ENCODE peak calls at places on chromosomes 3 and 15, in six cellular contexts. O is body of pancreas, J is cardiac muscle cell, H is A549, X is tibial nerve, I is PC-3. Z is an unnamed sample.

GRCh38 chr3:135368316-135368715 is 573.3 kb downstream of the EPHB1 start:
- DNase-seq in H (no peak), O (no peak), X (no peak), J (no peak), I (no peak), Z (no peak)

GRCh38 chr3:144128117-144128892 is 156.7 kb downstream of the DIPK2A start:
- DNase-seq in I (no peak), H (no peak), J (no peak), O (no peak), X (no peak), Z (no peak)

GRCh38 chr15:63892794-63893441 is 59.2 kb upstream of the HERC1 start:
- DNase-seq in J (no peak), I (no peak), X (no peak), H (no peak), O (no peak), Z (no peak)

GRCh38 chr3:34387831-34388564 is 589.6 kb downstream of the PDCD6IP start:
- DNase-seq in O (no peak), I (peak; percentile 6), X (no peak), J (peak; percentile 23), H (no peak), Z (no peak)

GRCh38 chr3:149152420-149152819 is 23.0 kb downstream of the HPS3 start:
- DNase-seq in I (no peak), X (no peak), J (no peak), O (no peak), H (no peak), Z (no peak)

GRCh38 chr3:12508316-12508715 is 24.0 kb downstream of the TSEN2 start:
- DNase-seq in I (peak; percentile 91), J (no peak), H (peak; percentile 19), X (peak; percentile 47), O (no peak), Z (peak; percentile 19)

GRCh38 chr15:93073465-93073952 is 15.5 kb downstream of the RGMA start:
- DNase-seq in J (no peak), O (no peak), I (no peak), X (no peak), H (no peak), Z (no peak)

GRCh38 chr3:71010731-71011455 is 572.6 kb downstream of the FOXP1 start:
- DNase-seq in I (no peak), X (no peak), H (no peak), J (no peak), O (no peak), Z (no peak)

GRCh38 chr15:31016446-31016915 is 25.1 kb upstream of the MTMR10 start:
- DNase-seq in O (no peak), X (no peak), I (no peak), H (no peak), J (no peak), Z (no peak)

GRCh38 chr3:27253831-27254230 is 115.4 kb downstream of the NEK10 start:
- DNase-seq in O (peak; percentile 21), I (peak; percentile 81), H (peak; percentile 32), J (peak; percentile 52), X (peak; percentile 31), Z (no peak)

GRCh38 chr15:63040954-63041353 is 1.6 kb upstream of the TPM1 start:
- DNase-seq in J (peak; percentile 86), I (no peak), X (no peak), O (peak; percentile 31), H (no peak), Z (no peak)

GRCh38 chr3:144085964-144086363 is 114.3 kb downstream of the DIPK2A start:
- DNase-seq in I (peak; percentile 89), H (no peak), J (no peak), O (no peak), X (no peak), Z (no peak)

GRCh38 chr3:9069971-9070370 is 106.7 kb upstream of the RAD18 start:
- DNase-seq in H (no peak), O (no peak), J (no peak), I (no peak), X (no peak), Z (no peak)
- H3K27ac ChIP-seq in H (no peak overlapping the region), O (no peak overlapping the region), J (no peak overlapping the region), I (no peak overlapping the region), X (no peak overlapping the region), Z (no peak overlapping the region)

GRCh38 chr3:10187944-10188343 is 23.2 kb downstream of the IRAK2 start:
- DNase-seq in H (no peak), X (no peak), I (no peak), J (no peak), O (no peak), Z (no peak)

GRCh38 chr3:10188798-10189556 is 24.3 kb downstream of the IRAK2 start:
- DNase-seq in H (no peak), X (no peak), O (no peak), I (no peak), J (no peak), Z (no peak)

GRCh38 chr3:10187295-10187876 is 22.7 kb downstream of the IRAK2 start:
- DNase-seq in H (no peak), O (no peak), I (no peak), X (no peak), J (no peak), Z (no peak)

GRCh38 chr3:10192953-10193691 is 28.4 kb downstream of the IRAK2 start:
- DNase-seq in I (peak; percentile 96), H (peak; percentile 60), X (no peak), O (no peak), J (no peak), Z (peak; percentile 82)

DNA sequence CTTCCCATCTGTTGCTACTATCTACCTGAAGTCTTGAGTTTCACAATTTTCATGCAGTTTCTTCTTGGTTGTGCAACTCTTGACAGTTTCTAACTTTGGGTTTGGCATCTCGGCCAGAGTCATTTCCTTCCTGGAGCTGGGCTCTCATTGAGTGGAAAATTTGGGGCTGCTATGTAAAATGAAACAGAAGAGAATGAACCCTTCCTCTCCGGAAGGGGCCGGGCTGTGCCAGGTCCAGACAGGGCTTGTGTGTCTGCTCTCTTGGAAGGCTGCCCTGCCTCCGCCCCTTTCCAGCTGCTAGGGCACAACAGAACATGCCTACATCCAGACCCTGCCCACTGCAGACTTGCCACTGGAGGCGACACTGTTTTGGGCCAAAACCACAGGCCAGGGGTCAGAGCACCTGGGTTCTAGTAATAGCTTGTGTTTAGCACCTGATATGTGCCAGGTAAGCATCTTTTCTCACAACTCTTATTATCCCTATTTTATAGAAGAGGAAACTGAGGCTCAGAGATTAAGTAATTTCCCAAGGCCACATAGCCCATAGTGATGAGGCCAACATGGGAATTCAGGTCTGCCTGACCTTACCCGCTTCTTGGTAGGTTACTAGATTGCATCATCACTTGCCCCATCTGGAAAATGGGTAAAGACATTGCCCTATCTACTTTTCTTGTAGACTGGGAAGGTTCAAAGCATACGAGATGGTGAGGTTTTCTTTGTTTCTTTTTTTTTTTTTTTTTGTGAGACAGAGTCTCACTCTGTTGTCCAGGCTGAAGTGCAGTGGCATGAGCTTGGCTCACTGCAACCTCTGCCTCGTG is 25.0 kb downstream of the IRAK2 start:
- DNase-seq in I (peak; percentile 56), O (peak; percentile 85), H (peak; percentile 36), X (peak; percentile 78), J (no peak), Z (peak; percentile 99)
- H3K4me3 ChIP-seq in I (no peak overlapping the region), O (no peak overlapping the region), H (no peak overlapping the region), X (no peak overlapping the region), J (no peak overlapping the region), Z (no peak overlapping the region)

GRCh38 chr15:51884517-51885236 is 55.2 kb downstream of the TMOD3 start:
- DNase-seq in H (no peak), I (peak; percentile 39), J (no peak), X (no peak), O (no peak), Z (no peak)
- H3K27ac ChIP-seq in H (peak overlapping the region; percentile 55), I (no peak overlapping the region), J (no peak overlapping the region), X (no peak overlapping the region), O (no peak overlapping the region), Z (no peak overlapping the region)

GRCh38 chr15:64905119-64905831 is 6.4 kb upstream of the ANKDD1A start:
- DNase-seq in X (peak; percentile 70), J (peak; percentile 91), I (no peak), H (peak; percentile 79), O (peak; percentile 70), Z (no peak)
- H3K4me3 ChIP-seq in X (no peak overlapping the region), J (peak overlapping the region; percentile 15), I (no peak overlapping the region), H (peak overlapping the region; percentile 1), O (no peak overlapping the region), Z (peak overlapping the region; percentile 59)

DNA sequence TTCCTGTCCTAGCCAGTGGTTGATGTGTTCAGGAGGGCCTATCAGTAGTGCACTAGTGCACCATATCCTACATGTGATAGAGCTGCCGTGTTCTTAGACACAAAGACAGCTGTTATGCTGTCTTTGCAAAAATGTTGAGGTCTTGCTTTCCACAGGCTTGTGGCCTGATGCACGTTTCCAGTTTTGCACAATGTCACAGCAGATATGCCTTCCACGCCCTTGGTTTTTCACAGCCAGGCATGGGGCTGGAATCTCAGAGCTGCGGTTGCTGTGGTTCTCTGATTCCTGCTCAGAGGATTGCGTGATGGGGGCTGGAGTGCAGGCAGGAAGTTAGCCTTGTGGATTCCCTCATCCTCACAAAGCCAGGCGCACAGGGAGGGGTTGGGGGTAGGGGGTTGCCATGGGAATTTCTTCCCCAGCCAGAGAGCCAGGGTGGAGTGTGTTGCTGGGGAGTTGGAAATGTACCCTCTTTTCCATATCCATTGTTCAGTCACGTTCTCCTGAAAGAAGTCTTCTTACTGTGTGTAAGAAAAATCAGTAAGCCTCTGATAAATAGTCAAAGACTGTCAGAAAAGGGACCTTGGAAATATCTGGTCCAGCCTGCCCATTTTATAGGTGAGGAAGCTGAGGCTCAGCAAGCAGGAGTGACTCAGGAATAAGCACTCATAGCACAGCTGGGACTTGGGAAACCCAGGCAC is 79.4 kb downstream of the SMAD3 start:
- DNase-seq in H (no peak), I (no peak), O (no peak), J (no peak), X (no peak), Z (no peak)
- H3K27ac ChIP-seq in H (peak overlapping the region; percentile 92), I (peak overlapping the region; percentile 100), O (no peak overlapping the region), J (no peak overlapping the region), X (no peak overlapping the region), Z (no peak overlapping the region)

DNA sequence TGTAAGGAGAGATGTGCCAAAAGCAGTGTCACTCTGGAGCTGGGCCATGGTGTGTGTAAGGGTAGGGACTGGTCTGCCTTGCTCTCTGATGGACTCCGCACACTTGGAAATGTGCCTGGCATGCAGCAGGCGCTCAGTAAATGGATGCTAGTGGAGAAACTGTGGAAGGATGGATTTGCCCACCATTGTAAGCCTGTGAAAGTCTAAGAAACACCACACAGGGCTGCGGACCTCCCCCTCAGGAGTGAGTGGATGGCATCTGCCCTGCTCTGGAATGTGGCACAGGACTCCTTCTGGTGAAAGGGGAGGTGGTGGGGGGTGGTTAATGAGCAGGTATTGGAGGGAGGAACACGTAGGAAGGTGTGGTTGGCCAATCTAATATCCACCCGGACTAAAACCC is 62.2 kb upstream of the ACAN start:
- DNase-seq in O (no peak), H (no peak), J (no peak), X (no peak), I (no peak), Z (no peak)
- H3K4me3 ChIP-seq in O (no peak overlapping the region), H (no peak overlapping the region), J (no peak overlapping the region), X (no peak overlapping the region), I (no peak overlapping the region), Z (no peak overlapping the region)

Z was measured in ascending aorta.